ENCODE peak calls at places on chromosomes 5 and 9, in four cellular contexts. C is heart left ventricle, F is fibroblast of lung, U is EL. D is an unnamed sample.

GRCh38 chr5:177116631-177117373 is 16.8 kb upstream of the NSD1 start:
- DNase-seq in C (peak), F (peak), U (peak), D (peak)

GRCh38 chr9:14165376-14166035 is 148.4 kb downstream of the NFIB start:
- DNase-seq in C (no peak), F (peak), U (no peak), D (no peak)

GRCh38 chr5:32833127-32833526 is 122.0 kb downstream of the NPR3 start:
- DNase-seq in C (no peak), F (no peak), U (peak), D (no peak)

GRCh38 chr9:122498883-122499288 is 11.7 kb upstream of the OR1J2 start:
- DNase-seq in C (no peak), F (peak), U (peak), D (peak)

GRCh38 chr9:107455461-107456155 is 34.0 kb downstream of the KLF4 start:
- DNase-seq in C (no peak), F (no peak), U (no peak), D (no peak)

GRCh38 chr5:80755634-80756033 is 100.9 kb upstream of the DHFR start:
- DNase-seq in C (no peak), F (no peak), U (no peak), D (no peak)

GRCh38 chr9:14687042-14687719 is 6.1 kb downstream of the ZDHHC21 start:
- DNase-seq in C (no peak), F (peak), U (peak), D (peak)

GRCh38 chr9:108865037-108865436 is 3.0 kb downstream of the ACTL7A start:
- DNase-seq in C (no peak), F (no peak), U (peak), D (no peak)

GRCh38 chr9:121023064-121023463 is 27.0 kb downstream of the C5 start:
- DNase-seq in C (no peak), F (no peak), U (peak), D (no peak)

GRCh38 chr9:120032639-120033038 is 547.3 kb downstream of the CDK5RAP2 start:
- DNase-seq in C (no peak), F (no peak), U (no peak), D (peak)

GRCh38 chr5:141951341-141951781 is 6.6 kb downstream of the PCDH12 start:
- DNase-seq in C (peak), F (no peak), U (no peak), D (no peak)

GRCh38 chr9:25461416-25461815 is 216.8 kb downstream of the TUSC1 start:
- DNase-seq in C (no peak), F (no peak), U (no peak), D (no peak)

GRCh38 chr5:73540192-73540591 is 25.2 kb downstream of the ANKRA2 start:
- DNase-seq in C (no peak), F (peak), U (peak), D (no peak)

GRCh38 chr9:99134893-99135341 is 30.0 kb downstream of the TGFBR1 start:
- DNase-seq in C (no peak), F (peak), U (peak), D (peak)

GRCh38 chr5:150604894-150605440 is 35.5 kb upstream of the SYNPO start:
- DNase-seq in C (no peak), F (no peak), U (no peak), D (no peak)

GRCh38 chr9:121765021-121765950 is 113.9 kb downstream of the DAB2IP start:
- DNase-seq in C (peak), F (peak), U (peak), D (peak)

GRCh38 chr5:138352071-138352721 is at the start of gene KDM3B:
- DNase-seq in C (peak), F (peak), U (peak), D (peak)

GRCh38 chr9:35871514-35871913 is 1.3 kb upstream of the OR13J1 start:
- DNase-seq in C (no peak), F (no peak), U (no peak), D (no peak)

GRCh38 chr5:14852779-14853178 is 18.8 kb downstream of the ANKH start:
- DNase-seq in C (no peak), F (no peak), U (no peak), D (no peak)